ENCODE peak calls at places on chromosome 1, in six cellular contexts. B, H, X, U, S and Y are unnamed samples.

GRCh38 chr1:220874201-220874655 is 5.0 kb upstream of the HLX start:
- DNase-seq in B (peak), H (peak), X (peak), U (no peak), S (no peak), Y (peak)

GRCh38 chr1:226586650-226587443 is 38.3 kb downstream of the STUM start:
- DNase-seq in B (no peak), H (no peak), X (no peak), U (no peak), S (no peak), Y (no peak)

GRCh38 chr1:161260939-161261858 is 2.7 kb downstream of the PCP4L1 start:
- DNase-seq in B (no peak), H (no peak), X (no peak), U (no peak), S (no peak), Y (no peak)

GRCh38 chr1:172041689-172042088 is 200.4 kb downstream of the DNM3 start:
- DNase-seq in B (peak), H (no peak), X (peak), U (no peak), S (no peak), Y (peak)

GRCh38 chr1:20166047-20166446 is 19.8 kb upstream of the UBXN10 start:
- DNase-seq in B (no peak), H (no peak), X (no peak), U (no peak), S (no peak), Y (no peak)

GRCh38 chr1:147246910-147247655 is 4.6 kb downstream of the CHD1L start:
- DNase-seq in B (no peak), H (no peak), X (no peak), U (no peak), S (no peak), Y (peak)

GRCh38 chr1:212289262-212290077 is 4.3 kb downstream of the PPP2R5A start:
- DNase-seq in B (no peak), H (no peak), X (no peak), U (no peak), S (no peak), Y (no peak)

GRCh38 chr1:53077599-53077965 is 15.6 kb downstream of the PODN start:
- DNase-seq in B (no peak), H (peak), X (no peak), U (no peak), S (no peak), Y (no peak)

GRCh38 chr1:169486281-169486904 is 649 bp upstream of the SLC19A2 start:
- DNase-seq in B (peak), H (peak), X (no peak), U (no peak), S (no peak), Y (peak)

GRCh38 chr1:110134050-110134595 is 16.2 kb upstream of the SLC6A17 start:
- DNase-seq in B (no peak), H (no peak), X (no peak), U (no peak), S (no peak), Y (no peak)

GRCh38 chr1:64242895-64243756 is 39.7 kb downstream of the UBE2U start:
- DNase-seq in B (peak), H (no peak), X (peak), U (no peak), S (no peak), Y (peak)

GRCh38 chr1:53681647-53682368 is 57.2 kb downstream of the GLIS1 start:
- DNase-seq in B (peak), H (no peak), X (no peak), U (peak), S (no peak), Y (no peak)

GRCh38 chr1:219412772-219413171 is 200.1 kb downstream of the ZC3H11B start:
- DNase-seq in B (no peak), H (no peak), X (peak), U (no peak), S (no peak), Y (peak)

GRCh38 chr1:229148041-229148671 is 122.8 kb upstream of the RAB4A start:
- DNase-seq in B (no peak), H (peak), X (no peak), U (no peak), S (no peak), Y (peak)

GRCh38 chr1:31795801-31796621 is 19.8 kb downstream of the SPOCD1 start:
- DNase-seq in B (peak), H (no peak), X (peak), U (no peak), S (no peak), Y (peak)

GRCh38 chr1:90721210-90722194 is 4.4 kb upstream of the BARHL2 start:
- DNase-seq in B (peak), H (peak), X (peak), U (peak), S (no peak), Y (peak)

GRCh38 chr1:165580931-165581871 is 37.4 kb downstream of the LRRC52 start:
- DNase-seq in B (no peak), H (no peak), X (no peak), U (no peak), S (peak), Y (no peak)

GRCh38 chr1:212958175-212958574 is 7.8 kb downstream of the VASH2 start:
- DNase-seq in B (peak), H (no peak), X (no peak), U (no peak), S (no peak), Y (peak)

GRCh38 chr1:202959276-202959620 is 1.1 kb upstream of the ADIPOR1 start:
- DNase-seq in B (peak), H (no peak), X (peak), U (no peak), S (no peak), Y (peak)

GRCh38 chr1:1598051-1598719 is 1.8 kb downstream of the FNDC10 start:
- DNase-seq in B (no peak), H (no peak), X (no peak), U (no peak), S (no peak), Y (no peak)